ENCODE peak calls at places on chromosomes 3 and 15, in nine cellular contexts. W is fibroblast of lung, F is psoas muscle, A is left lung, D is neural progenitor cell, M is OCI-LY7, L is HepG2, I is kidney epithelial cell, T is transverse colon. K is an unnamed sample.

GRCh38 chr15:60844431-60845174 is 365.7 kb upstream of the ICE2 start:
- DNase-seq in I (no peak), M (no peak), F (no peak), A (no peak), T (peak; percentile 24), W (no peak), L (no peak), D (no peak), K (no peak)

GRCh38 chr15:75229191-75230015 is 27.7 kb downstream of the C15orf39 start:
- DNase-seq in W (no peak), M (no peak), A (no peak), T (no peak), L (no peak), F (peak; percentile 11), I (no peak), D (no peak), K (no peak)

GRCh38 chr15:66798426-66799061 is 96.5 kb downstream of the SMAD6 start:
- DNase-seq in A (no peak), D (no peak), I (no peak), M (no peak), W (peak; percentile 51), F (no peak), T (no peak), L (no peak), K (peak; percentile 41)

GRCh38 chr15:78232951-78233350 is 1.4 kb downstream of the ACSBG1 start:
- DNase-seq in T (no peak), I (no peak), W (no peak), F (no peak), L (no peak), M (no peak), D (no peak), A (no peak), K (no peak)

GRCh38 chr3:127639173-127640030 is 10.4 kb downstream of the PODXL2 start:
- DNase-seq in D (no peak), F (no peak), I (no peak), W (no peak), M (no peak), T (no peak), L (no peak), A (peak; percentile 45), K (no peak)

GRCh38 chr15:94174399-94174802 is 57.0 kb upstream of the MCTP2 start:
- DNase-seq in M (peak; percentile 25), A (no peak), L (no peak), D (no peak), T (no peak), W (peak; percentile 8), I (peak; percentile 23), F (no peak), K (peak; percentile 66)

GRCh38 chr3:136070334-136070733 is 104.8 kb downstream of the PPP2R3A start:
- DNase-seq in I (peak; percentile 32), F (no peak), A (no peak), D (no peak), M (no peak), L (no peak), T (no peak), W (peak; percentile 66), K (peak; percentile 86)

GRCh38 chr15:92277776-92278175 is 115.9 kb upstream of the ST8SIA2 start:
- DNase-seq in T (no peak), F (no peak), L (no peak), D (peak; percentile 27), I (no peak), A (no peak), W (no peak), M (peak; percentile 11), K (no peak)

GRCh38 chr3:169914321-169914720 is 2.9 kb downstream of the SAMD7 start:
- DNase-seq in M (no peak), A (no peak), I (peak; percentile 9), L (no peak), W (peak; percentile 17), T (no peak), D (no peak), F (no peak), K (no peak)

GRCh38 chr15:35293353-35294130 is 208.4 kb upstream of the NANOGP8 start:
- DNase-seq in W (peak; percentile 70), F (no peak), A (no peak), T (no peak), I (peak; percentile 69), L (peak; percentile 77), M (no peak), D (no peak), K (peak; percentile 27)

GRCh38 chr3:139218046-139218445 is 125.8 kb upstream of the MRPS22 start:
- DNase-seq in F (no peak), W (no peak), D (no peak), A (no peak), T (no peak), L (no peak), M (no peak), I (no peak), K (no peak)

GRCh38 chr3:100238599-100238998 is 22.2 kb upstream of the TBC1D23 start:
- DNase-seq in A (no peak), T (no peak), I (no peak), L (no peak), W (no peak), F (no peak), M (no peak), D (no peak), K (no peak)

GRCh38 chr15:74387141-74387541 is 19.7 kb upstream of the CYP11A1 start:
- DNase-seq in D (no peak), F (no peak), W (no peak), L (no peak), T (no peak), A (peak; percentile 65), I (no peak), M (no peak), K (no peak)

GRCh38 chr3:57018246-57018645 is 42.2 kb upstream of the SPATA12 start:
- DNase-seq in I (no peak), D (no peak), M (peak; percentile 51), L (no peak), F (no peak), W (no peak), A (no peak), T (no peak), K (no peak)

GRCh38 chr15:23866832-23867231 is 179.7 kb upstream of the NDN start:
- DNase-seq in D (peak; percentile 36), W (peak; percentile 17), F (no peak), L (peak; percentile 30), T (no peak), M (no peak), A (no peak), I (no peak), K (no peak)
- TF ChIP-seq CTCF in D (peak; percentile 59), W (peak; percentile 28), F (no peak), L (peak; percentile 60), T (no peak), M (peak; percentile 66), A (no peak), I (peak; percentile 24), K (no peak)

DNA sequence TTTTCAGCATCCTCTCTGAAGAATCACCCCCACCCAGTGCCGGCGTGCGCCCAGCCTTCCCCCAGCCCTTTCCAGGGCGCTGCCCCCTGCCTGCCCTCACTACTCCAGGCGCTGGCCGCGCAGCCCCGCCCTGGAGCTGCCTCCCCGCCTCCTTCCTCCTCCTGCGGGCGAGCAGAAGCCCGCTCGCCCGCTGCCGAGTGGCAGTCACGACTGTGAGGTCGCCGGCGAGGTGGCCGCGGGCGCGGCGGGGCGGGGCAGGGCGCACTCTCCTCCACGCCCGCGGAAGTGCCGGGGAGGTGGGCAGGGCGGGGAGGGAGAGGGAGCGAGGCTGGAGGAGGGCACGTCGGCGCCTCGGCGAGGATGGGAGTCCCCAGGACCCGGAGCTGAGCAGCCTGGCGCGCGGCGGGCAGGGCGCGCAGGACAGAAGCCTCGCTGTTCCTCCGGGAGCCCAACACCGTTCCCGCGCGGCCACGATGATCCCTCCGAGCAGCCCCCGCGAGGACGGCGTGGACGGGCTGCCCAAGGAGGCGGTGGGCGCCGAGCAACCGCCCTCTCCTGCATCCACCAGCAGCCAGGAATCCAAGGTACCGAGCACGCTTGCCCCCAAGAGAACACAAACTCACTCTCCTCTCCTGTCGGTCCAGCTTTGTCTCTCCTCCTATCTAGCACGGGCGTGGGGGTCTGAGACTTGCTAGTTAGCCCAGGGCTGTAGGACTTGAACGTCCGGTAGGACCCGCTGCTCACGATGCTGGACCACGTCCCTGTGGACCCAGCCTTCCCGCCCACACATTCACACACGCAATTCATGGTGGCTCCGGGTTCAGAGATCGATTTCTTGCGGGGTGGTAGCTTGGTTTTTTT is at the start of gene STAC:
- DNase-seq in A (peak; percentile 90), T (peak; percentile 8), D (peak; percentile 85), I (no peak), L (no peak), M (no peak), F (peak; percentile 34), W (no peak), K (no peak)
- H3K4me3 ChIP-seq in A (peak within 1 kb of the TSS; percentile 49), T (peak within 1 kb of the TSS; percentile 45), D (peak within 1 kb of the TSS; percentile 67), I (peak within 1 kb of the TSS; percentile 82), L (no peak within 1 kb of the TSS), M (no peak within 1 kb of the TSS), F (peak within 1 kb of the TSS; percentile 65), W (peak within 1 kb of the TSS; percentile 55), K (peak within 1 kb of the TSS; percentile 94)

DNA sequence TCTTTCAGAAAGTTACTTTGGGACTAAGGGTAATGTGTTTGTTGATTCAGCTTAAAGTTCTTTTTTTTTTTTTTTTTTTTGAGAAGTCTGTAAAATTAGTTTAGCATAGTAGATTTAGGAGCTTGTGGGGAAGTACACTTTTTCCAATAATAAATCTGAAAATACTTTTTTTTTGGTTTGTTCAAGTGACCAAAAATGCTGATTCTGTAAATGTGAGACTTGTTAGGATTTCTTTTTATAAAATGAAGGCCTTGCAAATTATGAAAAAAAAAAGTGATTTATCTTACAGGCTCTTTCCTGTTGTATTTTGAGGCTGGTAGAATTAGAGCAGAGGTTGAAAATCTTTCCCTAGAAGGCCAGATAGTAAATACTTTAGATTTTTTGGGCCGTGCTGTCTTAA is 7.6 kb downstream of the OXNAD1 start:
- DNase-seq in T (no peak), I (no peak), A (no peak), F (no peak), W (no peak), L (no peak), M (no peak), D (no peak), K (no peak)
- H3K36me3 ChIP-seq in T (no peaks in the 10 kb centered on the region), I (no peaks in the 10 kb centered on the region), A (peaks cover 38% of the 10 kb centered on the region), F (peaks cover 3% of the 10 kb centered on the region), W (no peaks in the 10 kb centered on the region), L (peaks cover 5% of the 10 kb centered on the region), M (peaks cover 69% of the 10 kb centered on the region), D (peaks cover 12% of the 10 kb centered on the region), K (peaks cover 3% of the 10 kb centered on the region)

GRCh38 chr3:188829577-188829976 is 342.2 kb upstream of the TPRG1 start:
- DNase-seq in I (no peak), M (no peak), L (no peak), D (no peak), A (no peak), W (no peak), T (no peak), F (no peak), K (no peak)

GRCh38 chr3:188830955-188831354 is 340.8 kb upstream of the TPRG1 start:
- DNase-seq in T (no peak), L (no peak), W (peak; percentile 19), I (no peak), A (no peak), D (no peak), F (no peak), M (peak; percentile 3), K (no peak)

GRCh38 chr3:188832146-188832545 is 339.6 kb upstream of the TPRG1 start:
- DNase-seq in T (no peak), A (no peak), F (no peak), D (no peak), L (no peak), I (no peak), W (no peak), M (no peak), K (no peak)

GRCh38 chr3:188834349-188834748 is 337.4 kb upstream of the TPRG1 start:
- DNase-seq in M (peak; percentile 35), D (no peak), L (no peak), T (no peak), W (no peak), A (no peak), F (no peak), I (no peak), K (no peak)

GRCh38 chr3:188832961-188833615 is 338.7 kb upstream of the TPRG1 start:
- DNase-seq in M (no peak), L (no peak), T (no peak), A (no peak), F (no peak), D (peak; percentile 11), W (peak; percentile 33), I (no peak), K (no peak)
- TF ChIP-seq CTCF in M (no peak), L (no peak), T (no peak), A (no peak), F (no peak), D (no peak), W (no peak), I (no peak), K (no peak)